ENCODE peak calls at places on chromosomes 4 and X, in seven cellular contexts. B is left ventricle myocardium inferior, L is cardiac muscle cell, D is pancreas, I is endodermal cell, S is stomach, P is hepatocyte. T is an unnamed sample. For H3K4me1 and H3K27me3, the result is how much of the 10 kb centered on the place peaks cover.

GRCh38 chr4:182189107-182189878 is 53.9 kb upstream of the TENM3 start:
- DNase-seq in B (no peak), S (no peak), L (no peak), D (no peak), P (peak), I (no peak), T (peak)

GRCh38 chr4:158599150-158599549 is 72.5 kb downstream of the C4orf46 start:
- DNase-seq in L (no peak), P (no peak), S (no peak), I (no peak), B (no peak), D (no peak), T (no peak)

GRCh38 chrX:123590842-123591491 is 141.9 kb downstream of the THOC2 start:
- DNase-seq in I (no peak), L (no peak), S (no peak), D (no peak), B (no peak), P (peak), T (no peak)

GRCh38 chr4:76429636-76430035 is 5.4 kb upstream of the SHROOM3 start:
- DNase-seq in S (no peak), B (no peak), P (no peak), I (no peak), D (no peak), L (no peak), T (no peak)

GRCh38 chr4:149711588-149711987 is 104.1 kb downstream of the IQCM start:
- DNase-seq in S (no peak), D (no peak), L (no peak), P (no peak), B (no peak), I (no peak), T (no peak)

GRCh38 chr4:10643600-10644425 is 40.8 kb downstream of the CLNK start:
- DNase-seq in S (no peak), D (no peak), L (no peak), B (no peak), I (no peak), P (no peak), T (no peak)

GRCh38 chrX:1385824-1386223 is 6.1 kb downstream of the SLC25A6 start:
- DNase-seq in I (peak), B (no peak), P (no peak), S (no peak), L (no peak), D (no peak), T (no peak)

GRCh38 chr4:158020734-158021346 is 152.0 kb downstream of the GASK1B start:
- DNase-seq in P (peak), I (no peak), L (peak), D (no peak), S (no peak), B (no peak), T (peak)

GRCh38 chrX:65463550-65463949 is 71.0 kb downstream of the LAS1L start:
- DNase-seq in P (no peak), B (no peak), S (no peak), L (peak), D (no peak), I (peak), T (peak)

GRCh38 chr4:2672082-2672481 is 84.1 kb downstream of the TNIP2 start:
- DNase-seq in P (no peak), D (no peak), B (no peak), L (no peak), I (no peak), S (no peak), T (no peak)

GRCh38 chr4:152992491-152992890 is 56.4 kb downstream of the FHDC1 start:
- DNase-seq in D (no peak), L (no peak), I (no peak), B (no peak), S (no peak), P (no peak), T (no peak)

GRCh38 chrX:101617211-101618191 is at the start of gene ARMCX6:
- DNase-seq in S (peak), L (peak), D (peak), I (peak), B (peak), P (peak), T (peak)

GRCh38 chr4:42965326-42965725 is 72.8 kb downstream of the GRXCR1 start:
- DNase-seq in L (peak), S (no peak), D (no peak), P (no peak), I (no peak), B (no peak), T (no peak)

GRCh38 chr4:139740121-139740520 is 74.5 kb downstream of the MGST2 start:
- DNase-seq in I (peak), S (no peak), D (no peak), P (no peak), B (no peak), L (peak), T (no peak)
- H3K27ac ChIP-seq in I (no peak), S (peak), D (peak), P (peak), B (peak), L (peak), T (no peak)

GRCh38 chr4:91916219-91916618 is 387.5 kb upstream of the GRID2 start:
- DNase-seq in I (no peak), B (no peak), D (no peak), L (no peak), S (no peak), P (no peak), T (no peak)
- H3K4me1 ChIP-seq in I (under half), B (under half), D (under half), L (under half), S (under half), P (under half), T (under half)

GRCh38 chrX:133677123-133678063 is 262.1 kb upstream of the GPC4 start:
- DNase-seq in I (no peak), D (no peak), S (no peak), L (no peak), B (no peak), P (no peak), T (no peak)
- H3K27me3 ChIP-seq in I (under half), D (under half), S (under half), L (under half), B (under half), P (under half), T (under half)

GRCh38 chr4:99816611-99817309 is at the start of gene DAPP1:
- DNase-seq in S (peak), D (peak), B (peak), P (peak), L (no peak), I (peak), T (no peak)
- H3K27ac ChIP-seq in S (peak), D (no peak), B (peak), P (peak), L (no peak), I (no peak), T (no peak)

DNA sequence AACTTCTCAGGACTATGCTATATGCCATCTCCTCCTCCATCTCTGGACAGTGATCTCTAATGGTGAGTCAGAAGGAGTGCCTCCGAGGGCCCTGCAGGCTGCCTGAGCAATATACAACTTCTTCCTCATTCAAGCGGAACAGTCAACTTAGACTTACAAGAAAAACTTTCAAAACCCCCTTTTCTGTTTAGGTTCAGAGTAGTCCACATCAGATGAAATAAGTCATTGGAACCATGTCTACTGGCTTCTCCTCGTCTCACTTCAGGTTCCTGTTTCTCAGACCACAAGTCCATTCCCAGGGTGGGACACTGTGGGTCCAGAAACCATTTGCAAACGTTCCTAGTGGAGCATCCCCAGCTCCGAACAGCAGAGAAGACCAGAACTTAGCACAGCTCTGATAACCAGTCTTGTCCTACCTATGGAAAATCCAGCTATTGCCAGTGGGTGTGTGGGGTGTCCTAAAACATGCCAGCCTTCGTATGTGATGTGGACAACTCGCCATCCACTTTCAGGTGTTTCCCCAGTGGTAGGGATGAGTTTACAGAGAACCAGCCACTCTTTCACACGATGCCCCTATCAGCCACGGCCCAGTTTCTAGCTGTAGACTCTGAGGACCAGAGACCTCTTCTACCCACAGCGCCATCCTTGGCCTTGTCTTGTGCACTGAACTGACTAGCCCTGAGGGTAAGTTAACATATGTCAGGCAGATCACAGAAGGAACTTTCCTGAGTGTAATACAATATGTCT is 32.7 kb upstream of the NKRF start:
- DNase-seq in P (no peak), L (no peak), I (no peak), D (no peak), B (no peak), S (no peak), T (no peak)
- H3K4me1 ChIP-seq in P (under half), L (under half), I (under half), D (under half), B (under half), S (under half), T (under half)

T was measured in SJSA1.